ENCODE peak calls at places on chromosomes 11 and 22, in six cellular contexts. W is stimulated activated CD8-positive, alpha-beta memory T cell treated with anti-CD3 and anti-CD28 coated beads, Interleukin-7, amount 100 ng/mL, for 1 hour; Y is GM18507; P is NCI-H2107; M is pulmonary artery endothelial cell; X is NAMALWA. H is an unnamed sample.

GRCh38 chr11:126359431-126360048 is 4.1 kb downstream of the ST3GAL4 start:
- DNase-seq in W (no peak), Y (no peak), P (no peak), M (no peak), X (no peak), H (no peak)

GRCh38 chr11:3056296-3057068 is 741 bp downstream of the CARS1 start:
- DNase-seq in W (no peak), Y (no peak), P (no peak), M (no peak), X (peak; percentile 71), H (no peak)

GRCh38 chr11:76805206-76805913 is 22.2 kb downstream of the TSKU start:
- DNase-seq in W (no peak), Y (no peak), P (no peak), M (no peak), X (no peak), H (no peak)

GRCh38 chr22:50145741-50146439 is 24.6 kb upstream of the PANX2 start:
- DNase-seq in W (no peak), Y (no peak), P (no peak), M (no peak), X (no peak), H (no peak)

GRCh38 chr11:130118636-130119387 is 40.8 kb upstream of the ST14 start:
- DNase-seq in W (no peak), Y (no peak), P (no peak), M (no peak), X (peak; percentile 40), H (peak; percentile 52)

GRCh38 chr22:46239261-46240048 is 10.6 kb downstream of the CDPF1 start:
- DNase-seq in W (no peak), Y (no peak), P (no peak), M (no peak), X (peak; percentile 62), H (no peak)

GRCh38 chr22:27650572-27650971 is 151.0 kb downstream of the MN1 start:
- DNase-seq in W (no peak), Y (no peak), P (no peak), M (no peak), X (no peak), H (no peak)

GRCh38 chr11:88815505-88815904 is 250.3 kb downstream of the GRM5 start:
- DNase-seq in W (no peak), Y (no peak), P (no peak), M (no peak), X (no peak), H (no peak)

GRCh38 chr22:47033648-47034000 is 271.2 kb downstream of the TBC1D22A start:
- DNase-seq in W (no peak), Y (no peak), P (no peak), M (no peak), X (no peak), H (no peak)

GRCh38 chr11:109859325-109859724 is 233.9 kb upstream of the ZC3H12C start:
- DNase-seq in W (no peak), Y (no peak), P (no peak), M (no peak), X (no peak), H (no peak)

GRCh38 chr22:43199541-43199940 is 12.6 kb upstream of the TTLL12 start:
- DNase-seq in W (no peak), Y (no peak), P (no peak), M (no peak), X (no peak), H (no peak)

GRCh38 chr11:17411418-17411817 is 23.0 kb upstream of the KCNJ11 start:
- DNase-seq in W (no peak), Y (no peak), P (no peak), M (no peak), X (no peak), H (no peak)

GRCh38 chr22:24060375-24060788 is 49.3 kb downstream of the CABIN1 start:
- DNase-seq in W (no peak), Y (no peak), P (no peak), M (peak; percentile 96), X (no peak), H (no peak)

GRCh38 chr22:48316876-48317250 is 1510.8 kb downstream of the BRD1 start:
- DNase-seq in W (no peak), Y (no peak), P (no peak), M (no peak), X (no peak), H (no peak)

GRCh38 chr11:96424693-96425092 is 34.9 kb downstream of the JRKL start:
- DNase-seq in W (no peak), Y (no peak), P (no peak), M (no peak), X (no peak), H (no peak)

GRCh38 chr11:15106201-15106965 is 8.3 kb upstream of the INSC start:
- DNase-seq in W (no peak), Y (no peak), P (no peak), M (no peak), X (no peak), H (no peak)

GRCh38 chr22:40183029-40183581 is 5.4 kb downstream of the TNRC6B start:
- DNase-seq in W (no peak), Y (no peak), P (no peak), M (peak; percentile 39), X (no peak), H (no peak)

GRCh38 chr22:23524226-23524625 is 55.9 kb downstream of the IGLL1 start:
- DNase-seq in W (no peak), Y (no peak), P (no peak), M (no peak), X (no peak), H (no peak)

GRCh38 chr11:110356769-110357671 is 60.6 kb upstream of the RDX start:
- DNase-seq in W (no peak), Y (no peak), P (no peak), M (no peak), X (no peak), H (no peak)

GRCh38 chr22:28146401-28147304 is 227.6 kb upstream of the PITPNB start:
- DNase-seq in W (no peak), Y (no peak), P (no peak), M (no peak), X (no peak), H (peak; percentile 63)

GRCh38 chr11:87425943-87426342 is 388.2 kb downstream of the TMEM135 start:
- DNase-seq in W (no peak), Y (no peak), P (no peak), M (no peak), X (no peak), H (no peak)

GRCh38 chr22:39634530-39635399 is 64.2 kb downstream of the CACNA1I start:
- DNase-seq in W (no peak), Y (no peak), P (no peak), M (peak; percentile 62), X (no peak), H (no peak)

H was measured in MM.1S.